ENCODE peak calls at places on chromosome 1, in five cellular contexts. D is activated CD8-positive, alpha-beta T cell treated with anti-CD3 and anti-CD28 coated beads, Interleukin-2, amount 10 ng/mL, durations not matched to agents 7 days and 5 days; X is activated naive CD8-positive, alpha-beta T cell treated with anti-CD3 and anti-CD28 coated beads, Interleukin-2, amount 50 U/mL, for 24 hours; U is activated CD4-positive, alpha-beta T cell treated with anti-CD3 and anti-CD28 coated beads for 36 hours; N is psoas muscle. C is an unnamed sample.

GRCh38 chr1:178379807-178380206 is 117.0 kb downstream of the CLEC20A start:
- ATAC-seq in D (no peak), X (no peak), U (no peak), N (no peak), C (no peak)

GRCh38 chr1:9643351-9644256 is 7.9 kb upstream of the PIK3CD start:
- ATAC-seq in D (peak), X (peak), U (peak), N (no peak), C (peak)

GRCh38 chr1:174023438-174023837 is 1.3 kb upstream of the RC3H1 start:
- ATAC-seq in D (no peak), X (no peak), U (no peak), N (no peak), C (no peak)

GRCh38 chr1:12035306-12035705 is 16.0 kb downstream of the MIIP start:
- ATAC-seq in D (no peak), X (no peak), U (no peak), N (no peak), C (no peak)

GRCh38 chr1:95364546-95364945 is 130.5 kb downstream of the RWDD3 start:
- ATAC-seq in D (no peak), X (no peak), U (no peak), N (no peak), C (no peak)

GRCh38 chr1:45584351-45585109 is 689 bp downstream of the NASP start:
- ATAC-seq in D (peak), X (peak), U (peak), N (peak), C (peak)

GRCh38 chr1:230301820-230302219 is 124.3 kb downstream of the PGBD5 start:
- ATAC-seq in D (no peak), X (no peak), U (no peak), N (peak), C (no peak)

GRCh38 chr1:110800079-110800478 is 72.9 kb upstream of the CD53 start:
- ATAC-seq in D (no peak), X (no peak), U (no peak), N (no peak), C (no peak)

GRCh38 chr1:212646588-212646987 is 38.0 kb downstream of the ATF3 start:
- ATAC-seq in D (no peak), X (no peak), U (no peak), N (no peak), C (no peak)

GRCh38 chr1:54253480-54253879 is 53.5 kb downstream of the MRPL37 start:
- ATAC-seq in D (no peak), X (peak), U (no peak), N (peak), C (peak)